ENCODE peak calls at places on chromosomes 7 and 10, in seven cellular contexts. H is uterus, C is C1 segment of cervical spinal cord, I is HFF-Myc, J is GM06990, Q is NCI-H1105 treated with DMSO at 0.1 percent for 48 hours, B is HEK293T. Z is an unnamed sample.
A peak's percentile ranks its signal among the peaks of the same experiment; 100 is the strongest.

GRCh38 chr7:76233538-76234281 is 32.0 kb downstream of the SRRM3 start:
- DNase-seq in H (no peak), C (no peak), I (no peak), J (no peak), Q (no peak), B (no peak), Z (no peak)

GRCh38 chr10:80580811-80581468 is 43.2 kb downstream of the SH2D4B start:
- DNase-seq in H (no peak), C (no peak), I (no peak), J (no peak), Q (no peak), B (no peak), Z (no peak)

GRCh38 chr7:20647908-20648776 is 32.7 kb downstream of the ABCB5 start:
- DNase-seq in H (no peak), C (no peak), I (no peak), J (no peak), Q (peak; percentile 52), B (peak; percentile 64), Z (no peak)

GRCh38 chr10:25934673-25935139 is 677 bp downstream of the MYO3A start:
- DNase-seq in H (no peak), C (no peak), I (no peak), J (peak; percentile 63), Q (no peak), B (peak; percentile 61), Z (no peak)

GRCh38 chr7:2887816-2888215 is 43.7 kb upstream of the GNA12 start:
- DNase-seq in H (no peak), C (no peak), I (no peak), J (no peak), Q (no peak), B (no peak), Z (no peak)

GRCh38 chr7:92633211-92633906 is 43.2 kb upstream of the FAM133B start:
- DNase-seq in H (no peak), C (no peak), I (peak; percentile 87), J (no peak), Q (no peak), B (no peak), Z (no peak)

GRCh38 chr10:118818621-118819221 is 64.0 kb upstream of the CACUL1 start:
- DNase-seq in H (no peak), C (no peak), I (no peak), J (no peak), Q (peak; percentile 91), B (no peak), Z (no peak)

GRCh38 chr10:103545771-103546281 is 52.3 kb downstream of the NEURL1 start:
- DNase-seq in H (no peak), C (no peak), I (no peak), J (no peak), Q (no peak), B (no peak), Z (no peak)

GRCh38 chr10:62166331-62167154 is 102.1 kb downstream of the RTKN2 start:
- DNase-seq in H (peak; percentile 40), C (no peak), I (peak; percentile 47), J (peak; percentile 39), Q (no peak), B (no peak), Z (peak; percentile 54)

GRCh38 chr7:148442933-148443332 is 147.6 kb upstream of the C7orf33 start:
- DNase-seq in H (no peak), C (no peak), I (no peak), J (no peak), Q (no peak), B (no peak), Z (no peak)

GRCh38 chr10:47278152-47278473 is 21.9 kb upstream of the GDF10 start:
- DNase-seq in H (no peak), C (no peak), I (no peak), J (no peak), Q (no peak), B (no peak), Z (no peak)

GRCh38 chr7:92808635-92809034 is 27.7 kb downstream of the CDK6 start:
- DNase-seq in H (no peak), C (no peak), I (no peak), J (no peak), Q (no peak), B (no peak), Z (no peak)

GRCh38 chr10:6713716-6714115 is 133.6 kb upstream of the PRKCQ start:
- DNase-seq in H (no peak), C (no peak), I (no peak), J (no peak), Q (no peak), B (no peak), Z (no peak)

GRCh38 chr10:132250456-132251223 is 57.1 kb downstream of the STK32C start:
- DNase-seq in H (no peak), C (no peak), I (no peak), J (no peak), Q (no peak), B (no peak), Z (no peak)

GRCh38 chr7:77331938-77332695 is 84.0 kb downstream of the GSAP start:
- DNase-seq in H (peak; percentile 58), C (no peak), I (peak; percentile 91), J (peak; percentile 56), Q (peak; percentile 82), B (peak; percentile 78), Z (peak; percentile 95)

GRCh38 chr7:111853231-111853990 is 291.1 kb upstream of the IMMP2L start:
- DNase-seq in H (no peak), C (no peak), I (no peak), J (no peak), Q (no peak), B (no peak), Z (no peak)

GRCh38 chr10:5493698-5494097 is 5.7 kb downstream of the CALML5 start:
- DNase-seq in H (no peak), C (no peak), I (no peak), J (no peak), Q (no peak), B (no peak), Z (no peak)

GRCh38 chr7:106629521-106629920 is 31.4 kb downstream of the CCDC71L start:
- DNase-seq in H (no peak), C (no peak), I (no peak), J (no peak), Q (no peak), B (no peak), Z (no peak)

GRCh38 chr10:131810036-131810804 is 90.6 kb upstream of the PPP2R2D start:
- DNase-seq in H (no peak), C (no peak), I (no peak), J (no peak), Q (no peak), B (no peak), Z (no peak)

GRCh38 chr10:5895804-5896203 is 5.8 kb downstream of the FBH1 start:
- DNase-seq in H (no peak), C (no peak), I (no peak), J (peak; percentile 45), Q (no peak), B (no peak), Z (peak; percentile 45)

GRCh38 chr10:91552706-91553105 is 80.2 kb downstream of the PPP1R3C start:
- DNase-seq in H (peak; percentile 41), C (no peak), I (no peak), J (no peak), Q (no peak), B (peak; percentile 12), Z (no peak)

GRCh38 chr10:1240341-1240775 is 184.2 kb downstream of the WDR37 start:
- DNase-seq in H (no peak), C (no peak), I (no peak), J (no peak), Q (no peak), B (no peak), Z (no peak)

GRCh38 chr7:50982626-50983025 is 199.9 kb upstream of the GRB10 start:
- DNase-seq in H (no peak), C (no peak), I (no peak), J (no peak), Q (no peak), B (peak; percentile 24), Z (no peak)

GRCh38 chr7:47361746-47362215 is 220.1 kb downstream of the TNS3 start:
- DNase-seq in H (peak; percentile 10), C (no peak), I (peak; percentile 49), J (peak; percentile 43), Q (no peak), B (no peak), Z (peak; percentile 12)

GRCh38 chr10:124598773-124599587 is 137.4 kb downstream of the LHPP start:
- DNase-seq in H (no peak), C (no peak), I (no peak), J (no peak), Q (no peak), B (no peak), Z (no peak)

GRCh38 chr7:102173669-102174068 is 113.0 kb upstream of the SH2B2 start:
- DNase-seq in H (no peak), C (no peak), I (no peak), J (no peak), Q (no peak), B (no peak), Z (no peak)

GRCh38 chr7:142385528-142386340 is 127.9 kb upstream of the PRSS58 start:
- DNase-seq in H (no peak), C (peak; percentile 45), I (peak; percentile 61), J (no peak), Q (peak; percentile 50), B (peak; percentile 57), Z (peak; percentile 13)

GRCh38 chr7:100860702-100861615 is 6.2 kb upstream of the TRIP6 start:
- DNase-seq in H (no peak), C (no peak), I (no peak), J (no peak), Q (no peak), B (no peak), Z (no peak)

GRCh38 chr10:27446091-27446918 is 57.8 kb upstream of the RAB18 start:
- DNase-seq in H (no peak), C (no peak), I (peak; percentile 24), J (no peak), Q (peak; percentile 40), B (peak; percentile 8), Z (no peak)

GRCh38 chr10:127922675-127923366 is 15.9 kb downstream of the PTPRE start:
- DNase-seq in H (peak; percentile 32), C (no peak), I (no peak), J (no peak), Q (no peak), B (no peak), Z (no peak)

GRCh38 chr10:86293323-86293840 is 73.2 kb downstream of the GRID1 start:
- DNase-seq in H (no peak), C (no peak), I (no peak), J (no peak), Q (no peak), B (no peak), Z (no peak)

GRCh38 chr7:6536262-6536770 is 14.9 kb downstream of the GRID2IP start:
- DNase-seq in H (no peak), C (no peak), I (no peak), J (no peak), Q (peak; percentile 55), B (no peak), Z (no peak)

GRCh38 chr10:124741281-124741921 is 2.8 kb downstream of the FAM53B start:
- DNase-seq in H (peak; percentile 89), C (peak; percentile 80), I (peak; percentile 49), J (peak; percentile 61), Q (peak; percentile 8), B (peak; percentile 86), Z (no peak)

GRCh38 chr7:81846398-81846797 is 76.6 kb upstream of the HGF start:
- DNase-seq in H (no peak), C (no peak), I (no peak), J (peak; percentile 19), Q (no peak), B (no peak), Z (peak; percentile 57)

GRCh38 chr10:74681917-74682627 is 144.3 kb upstream of the KAT6B start:
- DNase-seq in H (no peak), C (no peak), I (peak; percentile 37), J (no peak), Q (no peak), B (no peak), Z (no peak)

GRCh38 chr10:74243067-74243466 is 92.0 kb downstream of the ADK start:
- DNase-seq in H (no peak), C (no peak), I (no peak), J (no peak), Q (no peak), B (no peak), Z (no peak)

Z was measured in GM12878.